ENCODE peak calls at places on chromosomes 7 and 10, in eight cellular contexts. L, I, O, R, P, V, W and M are unnamed samples.
A peak's percentile ranks its signal among the peaks of the same experiment; 100 is the strongest.

GRCh38 chr10:70311698-70312097 is 27.9 kb upstream of the NPFFR1 start:
- DNase-seq in L (no peak), I (no peak), V (no peak), P (no peak), O (no peak), W (no peak), R (no peak), M (no peak)

GRCh38 chr7:70092314-70093303 is 494.3 kb downstream of the AUTS2 start:
- DNase-seq in W (no peak), L (peak; percentile 25), R (no peak), I (peak; percentile 25), O (no peak), P (no peak), V (peak; percentile 65), M (peak; percentile 4)

GRCh38 chr10:36256905-36257304 is 614.8 kb upstream of the FZD8 start:
- DNase-seq in O (no peak), P (no peak), W (no peak), V (peak; percentile 12), L (peak; percentile 88), I (no peak), R (no peak), M (no peak)

GRCh38 chr10:72334832-72335393 is 19.8 kb downstream of the DNAJB12 start:
- DNase-seq in I (peak; percentile 80), W (peak; percentile 84), O (no peak), R (no peak), V (peak; percentile 83), L (peak; percentile 99), P (peak; percentile 89), M (peak; percentile 73)

GRCh38 chr10:12397931-12398330 is 48.6 kb downstream of the CAMK1D start:
- DNase-seq in I (no peak), O (no peak), W (no peak), L (no peak), R (no peak), P (no peak), V (no peak), M (no peak)

GRCh38 chr7:77985232-77985973 is 186.8 kb downstream of the PHTF2 start:
- DNase-seq in L (peak; percentile 3), P (no peak), O (no peak), R (no peak), I (no peak), V (no peak), W (no peak), M (no peak)

GRCh38 chr7:131219277-131220041 is 108.2 kb upstream of the MKLN1 start:
- DNase-seq in I (peak; percentile 54), W (peak; percentile 65), L (peak; percentile 51), R (no peak), O (no peak), V (no peak), P (no peak), M (no peak)

GRCh38 chr10:9211228-9211627 is 1156.7 kb downstream of the GATA3 start:
- DNase-seq in L (peak; percentile 16), R (no peak), P (no peak), I (no peak), O (no peak), V (peak; percentile 37), W (no peak), M (no peak)

GRCh38 chr7:7922684-7923385 is 45.8 kb upstream of the GLCCI1 start:
- DNase-seq in I (no peak), P (no peak), R (no peak), L (no peak), V (no peak), W (no peak), O (no peak), M (peak; percentile 15)

GRCh38 chr7:90686146-90686545 is 90.0 kb downstream of the CDK14 start:
- DNase-seq in O (no peak), V (peak; percentile 20), L (no peak), R (no peak), I (no peak), P (no peak), W (no peak), M (no peak)

GRCh38 chr7:21086688-21087087 is 300.0 kb upstream of the SP8 start:
- DNase-seq in I (no peak), L (no peak), P (no peak), O (no peak), V (no peak), R (no peak), W (no peak), M (no peak)

GRCh38 chr7:139897422-139898085 is 68.5 kb downstream of the TBXAS1 start:
- DNase-seq in I (no peak), R (no peak), L (no peak), O (no peak), P (no peak), W (no peak), V (no peak), M (no peak)

GRCh38 chr10:82564353-82565218 is 689.6 kb downstream of the NRG3 start:
- DNase-seq in P (no peak), I (no peak), R (peak; percentile 10), O (no peak), W (no peak), V (peak; percentile 38), L (peak; percentile 28), M (no peak)

GRCh38 chr10:106741131-106741530 is 423.4 kb downstream of the SORCS1 start:
- DNase-seq in L (no peak), I (no peak), R (no peak), V (no peak), O (no peak), P (no peak), W (no peak), M (no peak)

GRCh38 chr10:106734220-106734619 is 430.3 kb downstream of the SORCS1 start:
- DNase-seq in R (no peak), L (no peak), I (no peak), P (no peak), V (no peak), O (no peak), W (no peak), M (no peak)

DNA sequence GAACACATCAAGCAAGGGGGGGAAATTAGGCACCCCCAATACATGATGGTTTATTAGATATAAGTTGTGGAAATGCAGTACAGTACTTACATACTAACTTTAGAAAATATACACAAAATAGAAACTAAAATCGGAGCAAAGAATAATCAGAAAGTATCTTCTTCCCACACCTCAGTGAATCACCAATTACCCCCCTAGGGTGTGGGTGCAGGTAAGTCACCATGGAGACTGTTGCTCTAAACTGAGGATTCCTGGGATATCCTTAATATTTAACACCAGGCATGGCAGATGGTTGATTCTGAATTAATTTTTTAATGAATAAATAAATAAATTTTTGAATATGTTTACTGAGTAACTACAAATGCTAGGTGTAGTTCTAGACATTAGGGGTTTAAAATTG is 424.4 kb downstream of the SORCS1 start:
- DNase-seq in I (no peak), O (no peak), L (no peak), R (no peak), V (no peak), W (no peak), P (no peak), M (no peak)
- TF ChIP-seq CTCF in I (no peak), O (no peak), L (no peak), R (no peak), V (no peak), W (no peak), P (no peak), M (no peak)

DNA sequence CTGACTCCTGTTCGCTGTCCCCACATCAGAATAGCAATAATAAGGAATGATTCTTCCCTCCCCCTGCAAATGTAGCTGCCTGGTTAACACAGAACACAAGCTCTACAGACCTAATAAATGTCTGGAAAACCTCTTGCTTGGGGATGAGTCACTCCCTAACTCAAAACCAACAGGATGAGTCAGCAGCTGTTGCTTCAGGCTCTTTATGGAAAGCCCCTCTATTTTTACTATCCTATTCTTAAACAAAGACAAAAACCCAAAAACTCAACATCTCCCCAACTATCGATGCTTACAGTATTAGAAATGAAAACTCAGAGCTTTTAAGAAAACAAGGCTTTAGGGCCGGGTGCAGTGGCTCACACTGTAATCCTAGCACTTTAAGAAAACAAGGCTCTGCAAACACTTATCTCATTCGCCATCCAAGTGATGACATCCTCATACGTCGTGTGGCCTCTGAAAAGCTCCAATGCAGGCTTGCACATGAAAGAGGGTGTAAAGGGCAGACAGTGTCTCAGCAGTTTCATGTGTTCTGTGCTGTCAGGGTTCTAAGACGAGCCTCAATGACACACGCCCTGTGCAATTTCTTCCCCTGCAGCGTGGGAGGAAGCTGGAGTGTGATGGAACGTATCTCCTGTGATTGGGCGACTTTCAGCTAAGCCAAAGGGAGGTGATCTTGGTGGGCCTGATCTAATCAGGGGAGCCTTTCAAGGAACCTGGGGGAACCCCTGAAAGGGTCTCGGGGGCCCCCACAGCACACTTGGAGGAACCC is 70.1 kb downstream of the AMZ1 start:
- DNase-seq in L (peak; percentile 97), R (peak; percentile 72), I (no peak), O (peak; percentile 99), V (peak; percentile 97), W (peak; percentile 44), P (peak; percentile 72), M (no peak)
- H3K4me3 ChIP-seq in L (peak overlapping the region; percentile 36), R (peak overlapping the region; percentile 16), I (peak overlapping the region; percentile 14), O (peak overlapping the region; percentile 29), V (peak overlapping the region; percentile 43), W (no peak overlapping the region), P (no peak overlapping the region), M (no peak overlapping the region)

GRCh38 chr10:73586583-73586984 is 4.6 kb downstream of the USP54 start:
- DNase-seq in I (no peak), R (no peak), O (no peak), W (no peak), P (no peak), V (peak; percentile 82), L (peak; percentile 83), M (no peak)

GRCh38 chr10:73577788-73578187 is 13.4 kb downstream of the USP54 start:
- DNase-seq in O (no peak), L (peak; percentile 59), I (peak; percentile 59), P (peak; percentile 72), V (peak; percentile 63), R (no peak), W (peak; percentile 78), M (no peak)

GRCh38 chr10:73584737-73585136 is 6.4 kb downstream of the USP54 start:
- DNase-seq in W (no peak), V (peak; percentile 75), I (no peak), L (no peak), R (no peak), O (peak; percentile 73), P (no peak), M (no peak)

GRCh38 chr10:73585223-73585784 is 5.8 kb downstream of the USP54 start:
- DNase-seq in W (no peak), P (no peak), V (peak; percentile 75), R (no peak), O (no peak), I (no peak), L (no peak), M (no peak)

DNA sequence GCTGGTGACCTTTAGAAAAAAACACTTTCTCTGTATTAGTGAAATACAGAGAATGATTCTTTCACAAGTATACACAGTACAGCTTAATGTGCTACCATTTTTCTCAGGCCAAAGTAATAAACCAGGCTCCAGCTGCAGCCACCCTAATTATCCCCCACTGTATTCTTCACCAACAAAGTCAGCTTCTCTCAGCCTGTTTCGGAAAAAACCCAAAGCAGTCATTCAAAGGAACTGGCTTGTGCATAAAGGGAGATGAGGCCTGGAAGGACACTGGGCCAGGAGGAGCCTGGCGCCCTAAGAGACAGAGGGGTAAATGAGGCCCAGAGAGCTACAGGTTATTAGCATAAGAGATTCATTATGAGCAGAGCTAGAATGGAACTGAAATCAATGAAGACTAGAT is 9.2 kb downstream of the USP54 start:
- DNase-seq in L (no peak), O (no peak), I (no peak), R (no peak), V (no peak), P (no peak), W (no peak), M (no peak)
- TF ChIP-seq CTCF in L (no peak), O (no peak), I (no peak), R (no peak), V (no peak), P (no peak), W (no peak), M (no peak)

GRCh38 chr10:78406648-78407008 is 373.0 kb downstream of the RPS24 start:
- DNase-seq in R (no peak), V (no peak), I (no peak), P (no peak), W (no peak), O (no peak), L (no peak), M (no peak)
- H3K4me3 ChIP-seq in R (no peak overlapping the region), V (no peak overlapping the region), I (peak overlapping the region; percentile 58), P (peak overlapping the region; percentile 42), W (peak overlapping the region; percentile 35), O (no peak overlapping the region), L (peak overlapping the region; percentile 44), M (no peak overlapping the region)